ENCODE peak calls at places on chromosomes 13 and 19, in ten cellular contexts. W, D, L, N, I, V, Q, O, X and C are unnamed samples.

GRCh38 chr13:29845440-29846056 is 4.9 kb downstream of the UBL3 start:
- DNase-seq in W (no peak), D (no peak), L (no peak), N (peak; percentile 13), I (no peak), V (no peak), Q (no peak), O (no peak), X (no peak), C (no peak)

GRCh38 chr13:29516880-29517279 is 78.6 kb downstream of the SLC7A1 start:
- DNase-seq in W (no peak), D (no peak), L (no peak), N (no peak), I (no peak), V (no peak), Q (no peak), O (no peak), X (no peak), C (no peak)

GRCh38 chr13:113356594-113356993 is 7.3 kb downstream of the GRTP1 start:
- DNase-seq in W (no peak), D (no peak), L (no peak), N (no peak), I (no peak), V (no peak), Q (no peak), O (no peak), X (no peak), C (no peak)

GRCh38 chr19:5910638-5910907 is 3.5 kb upstream of the CAPS start:
- DNase-seq in W (no peak), D (no peak), L (no peak), N (no peak), I (no peak), V (no peak), Q (no peak), O (no peak), X (no peak), C (no peak)

GRCh38 chr19:2602391-2603181 is 99.9 kb downstream of the GNG7 start:
- DNase-seq in W (peak; percentile 66), D (no peak), L (peak; percentile 95), N (no peak), I (peak; percentile 83), V (no peak), Q (no peak), O (no peak), X (peak; percentile 59), C (peak; percentile 63)

GRCh38 chr13:91207261-91207660 is 140.2 kb upstream of the MIR17HG start:
- DNase-seq in W (no peak), D (no peak), L (no peak), N (no peak), I (no peak), V (no peak), Q (no peak), O (no peak), X (no peak), C (no peak)

GRCh38 chr19:11475861-11476260 is 5.0 kb downstream of the ELAVL3 start:
- DNase-seq in W (no peak), D (no peak), L (no peak), N (no peak), I (no peak), V (no peak), Q (no peak), O (no peak), X (no peak), C (no peak)

GRCh38 chr19:35460608-35461007 is 12.6 kb downstream of the FFAR2 start:
- DNase-seq in W (no peak), D (no peak), L (no peak), N (no peak), I (no peak), V (no peak), Q (no peak), O (no peak), X (no peak), C (no peak)

GRCh38 chr19:34173145-34173956 is 1.0 kb downstream of the LSM14A start:
- DNase-seq in W (peak; percentile 36), D (peak; percentile 5), L (peak; percentile 15), N (peak; percentile 40), I (no peak), V (no peak), Q (peak; percentile 34), O (peak; percentile 29), X (peak; percentile 71), C (no peak)

GRCh38 chr13:87172166-87172825 is 498.9 kb upstream of the SLITRK5 start:
- DNase-seq in W (no peak), D (no peak), L (no peak), N (no peak), I (no peak), V (no peak), Q (no peak), O (no peak), X (no peak), C (no peak)

GRCh38 chr19:2173388-2173787 is 9.7 kb downstream of the DOT1L start:
- DNase-seq in W (no peak), D (no peak), L (no peak), N (no peak), I (no peak), V (no peak), Q (no peak), O (no peak), X (no peak), C (no peak)

GRCh38 chr19:30020189-30020588 is 78.2 kb downstream of the URI1 start:
- DNase-seq in W (no peak), D (no peak), L (no peak), N (no peak), I (no peak), V (no peak), Q (no peak), O (no peak), X (no peak), C (no peak)

GRCh38 chr13:85140192-85140591 is 659.0 kb downstream of the SLITRK6 start:
- DNase-seq in W (no peak), D (no peak), L (no peak), N (no peak), I (no peak), V (no peak), Q (no peak), O (no peak), X (no peak), C (no peak)

GRCh38 chr19:36488816-36489138 is 584 bp downstream of the ZNF566 start:
- DNase-seq in W (peak; percentile 17), D (no peak), L (peak; percentile 6), N (peak; percentile 63), I (peak; percentile 41), V (no peak), Q (no peak), O (peak; percentile 55), X (no peak), C (no peak)

GRCh38 chr13:44734204-44734707 is 158.1 kb upstream of the TSC22D1 start:
- DNase-seq in W (no peak), D (no peak), L (peak; percentile 49), N (no peak), I (no peak), V (no peak), Q (no peak), O (no peak), X (no peak), C (no peak)

GRCh38 chr13:44439615-44440014 is 66.0 kb downstream of the SERP2 start:
- DNase-seq in W (no peak), D (no peak), L (no peak), N (no peak), I (no peak), V (no peak), Q (no peak), O (no peak), X (no peak), C (no peak)

GRCh38 chr13:34758628-34759027 is 183.4 kb upstream of the NBEA start:
- DNase-seq in W (no peak), D (no peak), L (no peak), N (no peak), I (no peak), V (no peak), Q (no peak), O (no peak), X (no peak), C (no peak)

GRCh38 chr13:107993239-107993948 is 221.9 kb downstream of the LIG4 start:
- DNase-seq in W (no peak), D (no peak), L (no peak), N (no peak), I (no peak), V (no peak), Q (no peak), O (no peak), X (no peak), C (no peak)

GRCh38 chr13:76969488-76970365 is 21.4 kb downstream of the ACOD1 start:
- DNase-seq in W (no peak), D (no peak), L (no peak), N (no peak), I (no peak), V (no peak), Q (no peak), O (no peak), X (no peak), C (no peak)

GRCh38 chr13:44218501-44219240 is 155.0 kb upstream of the SERP2 start:
- DNase-seq in W (no peak), D (no peak), L (no peak), N (no peak), I (peak; percentile 74), V (peak; percentile 98), Q (no peak), O (no peak), X (peak; percentile 46), C (no peak)

GRCh38 chr13:99034333-99035085 is 56.6 kb upstream of the DOCK9 start:
- DNase-seq in W (no peak), D (no peak), L (no peak), N (no peak), I (no peak), V (no peak), Q (no peak), O (no peak), X (no peak), C (no peak)

GRCh38 chr13:94678845-94679244 is 33.5 kb downstream of the SOX21 start:
- DNase-seq in W (no peak), D (no peak), L (no peak), N (no peak), I (no peak), V (no peak), Q (no peak), O (no peak), X (no peak), C (no peak)

GRCh38 chr13:113548778-113549621 is 35.6 kb upstream of the TFDP1 start:
- DNase-seq in W (peak; percentile 40), D (no peak), L (no peak), N (no peak), I (no peak), V (peak; percentile 81), Q (no peak), O (no peak), X (no peak), C (no peak)

GRCh38 chr19:5445667-5446066 is 9.6 kb upstream of the ZNRF4 start:
- DNase-seq in W (no peak), D (no peak), L (no peak), N (no peak), I (no peak), V (no peak), Q (no peak), O (peak; percentile 30), X (no peak), C (no peak)

GRCh38 chr13:46184277-46184699 is 2.3 kb upstream of the LCP1 start:
- DNase-seq in W (peak; percentile 54), D (peak; percentile 62), L (no peak), N (peak; percentile 87), I (no peak), V (no peak), Q (peak; percentile 87), O (peak; percentile 77), X (peak; percentile 68), C (no peak)

GRCh38 chr13:26406791-26407190 is 150.7 kb upstream of the WASF3 start:
- DNase-seq in W (no peak), D (no peak), L (no peak), N (no peak), I (no peak), V (no peak), Q (no peak), O (no peak), X (no peak), C (no peak)

GRCh38 chr19:51097166-51097736 is 11.0 kb downstream of the CTU1 start:
- DNase-seq in W (peak; percentile 81), D (peak; percentile 75), L (peak; percentile 48), N (peak; percentile 65), I (no peak), V (no peak), Q (peak; percentile 52), O (peak; percentile 66), X (peak; percentile 64), C (peak; percentile 94)